ENCODE peak calls at places on chromosomes 5 and 9, in six cellular contexts. One of them, this sample, is unnamed.
A peak's percentile ranks its signal among the peaks of the same experiment; 100 is the strongest.

GRCh38 chr5:45162974-45163373 is 354.2 kb downstream of the MRPS30 start:
- DNase-seq in GM10248: no peak
- DNase-seq in AG10803: no peak
- DNase-seq in effector CD4-positive, alpha-beta T cell: no peak
- DNase-seq in OCI-LY7: no peak
- DNase-seq in AG08395: no peak
- DNase-seq in this sample: no peak

GRCh38 chr5:156647034-156647451 is 203.1 kb upstream of the PPP1R2B start:
- DNase-seq in GM10248: no peak
- DNase-seq in AG10803: peak; percentile 17
- DNase-seq in effector CD4-positive, alpha-beta T cell: no peak
- DNase-seq in OCI-LY7: no peak
- DNase-seq in AG08395: no peak
- DNase-seq in this sample: no peak

GRCh38 chr5:994272-994607 is 14.4 kb upstream of the NKD2 start:
- DNase-seq in GM10248: no peak
- DNase-seq in AG10803: no peak
- DNase-seq in effector CD4-positive, alpha-beta T cell: no peak
- DNase-seq in OCI-LY7: no peak
- DNase-seq in AG08395: no peak
- DNase-seq in this sample: no peak

GRCh38 chr5:175460126-175460525 is 16.1 kb upstream of the DRD1 start:
- DNase-seq in GM10248: no peak
- DNase-seq in AG10803: no peak
- DNase-seq in effector CD4-positive, alpha-beta T cell: no peak
- DNase-seq in OCI-LY7: no peak
- DNase-seq in AG08395: no peak
- DNase-seq in this sample: no peak

GRCh38 chr9:125521462-125522327 is 185.3 kb downstream of the MAPKAP1 start:
- DNase-seq in GM10248: peak; percentile 19
- DNase-seq in AG10803: peak; percentile 94
- DNase-seq in effector CD4-positive, alpha-beta T cell: no peak
- DNase-seq in OCI-LY7: peak; percentile 44
- DNase-seq in AG08395: peak; percentile 85
- DNase-seq in this sample: no peak

GRCh38 chr5:151660616-151661015 is 26.1 kb downstream of the SPARC start:
- DNase-seq in GM10248: no peak
- DNase-seq in AG10803: peak; percentile 78
- DNase-seq in effector CD4-positive, alpha-beta T cell: no peak
- DNase-seq in OCI-LY7: no peak
- DNase-seq in AG08395: peak; percentile 71
- DNase-seq in this sample: no peak

GRCh38 chr9:97237311-97237786 is 70.1 kb upstream of the CCDC180 start:
- DNase-seq in GM10248: no peak
- DNase-seq in AG10803: no peak
- DNase-seq in effector CD4-positive, alpha-beta T cell: no peak
- DNase-seq in OCI-LY7: no peak
- DNase-seq in AG08395: no peak
- DNase-seq in this sample: peak; percentile 12

GRCh38 chr5:35247645-35248034 is 17.4 kb upstream of the PRLR start:
- DNase-seq in GM10248: no peak
- DNase-seq in AG10803: no peak
- DNase-seq in effector CD4-positive, alpha-beta T cell: no peak
- DNase-seq in OCI-LY7: no peak
- DNase-seq in AG08395: no peak
- DNase-seq in this sample: no peak

GRCh38 chr9:36871606-36872005 is 162.5 kb downstream of the PAX5 start:
- DNase-seq in GM10248: no peak
- DNase-seq in AG10803: no peak
- DNase-seq in effector CD4-positive, alpha-beta T cell: no peak
- DNase-seq in OCI-LY7: no peak
- DNase-seq in AG08395: no peak
- DNase-seq in this sample: no peak

GRCh38 chr9:109401169-109401989 is 80.5 kb upstream of the EPB41L4B start:
- DNase-seq in GM10248: peak; percentile 70
- DNase-seq in AG10803: peak; percentile 25
- DNase-seq in effector CD4-positive, alpha-beta T cell: no peak
- DNase-seq in OCI-LY7: peak; percentile 24
- DNase-seq in AG08395: peak; percentile 52
- DNase-seq in this sample: peak; percentile 88

GRCh38 chr5:28313543-28314334 is 1275.4 kb upstream of the CDH9 start:
- DNase-seq in GM10248: no peak
- DNase-seq in AG10803: no peak
- DNase-seq in effector CD4-positive, alpha-beta T cell: no peak
- DNase-seq in OCI-LY7: no peak
- DNase-seq in AG08395: no peak
- DNase-seq in this sample: no peak

GRCh38 chr5:154162475-154163217 is 27.9 kb upstream of the GALNT10 start:
- DNase-seq in GM10248: no peak
- DNase-seq in AG10803: peak; percentile 40
- DNase-seq in effector CD4-positive, alpha-beta T cell: no peak
- DNase-seq in OCI-LY7: no peak
- DNase-seq in AG08395: no peak
- DNase-seq in this sample: peak; percentile 63

GRCh38 chr5:6704361-6704851 is 8.8 kb upstream of the TENT4A start:
- DNase-seq in GM10248: no peak
- DNase-seq in AG10803: peak; percentile 90
- DNase-seq in effector CD4-positive, alpha-beta T cell: no peak
- DNase-seq in OCI-LY7: no peak
- DNase-seq in AG08395: peak; percentile 84
- DNase-seq in this sample: no peak

GRCh38 chr9:84751921-84752320 is 82.4 kb downstream of the NTRK2 start:
- DNase-seq in GM10248: no peak
- DNase-seq in AG10803: no peak
- DNase-seq in effector CD4-positive, alpha-beta T cell: no peak
- DNase-seq in OCI-LY7: no peak
- DNase-seq in AG08395: no peak
- DNase-seq in this sample: no peak

GRCh38 chr5:135266975-135267374 is 132.1 kb downstream of the MACROH2A1 start:
- DNase-seq in GM10248: no peak
- DNase-seq in AG10803: no peak
- DNase-seq in effector CD4-positive, alpha-beta T cell: no peak
- DNase-seq in OCI-LY7: no peak
- DNase-seq in AG08395: no peak
- DNase-seq in this sample: no peak

GRCh38 chr5:178069909-178070308 is 43.4 kb upstream of the N4BP3 start:
- DNase-seq in GM10248: no peak
- DNase-seq in AG10803: no peak
- DNase-seq in effector CD4-positive, alpha-beta T cell: no peak
- DNase-seq in OCI-LY7: peak; percentile 82
- DNase-seq in AG08395: no peak
- DNase-seq in this sample: peak; percentile 46

GRCh38 chr5:57653636-57654290 is 171.2 kb upstream of the ACTBL2 start:
- DNase-seq in GM10248: no peak
- DNase-seq in AG10803: no peak
- DNase-seq in effector CD4-positive, alpha-beta T cell: no peak
- DNase-seq in OCI-LY7: no peak
- DNase-seq in AG08395: no peak
- DNase-seq in this sample: no peak

GRCh38 chr9:14205463-14205862 is 108.5 kb downstream of the NFIB start:
- DNase-seq in GM10248: no peak
- DNase-seq in AG10803: peak; percentile 74
- DNase-seq in effector CD4-positive, alpha-beta T cell: no peak
- DNase-seq in OCI-LY7: no peak
- DNase-seq in AG08395: peak; percentile 61
- DNase-seq in this sample: no peak

GRCh38 chr9:34610434-34611206 is 1.3 kb downstream of the RPP25L start:
- DNase-seq in GM10248: no peak
- DNase-seq in AG10803: no peak
- DNase-seq in effector CD4-positive, alpha-beta T cell: no peak
- DNase-seq in OCI-LY7: no peak
- DNase-seq in AG08395: no peak
- DNase-seq in this sample: peak; percentile 11

GRCh38 chr9:14277202-14277601 is 36.7 kb downstream of the NFIB start:
- DNase-seq in GM10248: no peak
- DNase-seq in AG10803: peak; percentile 86
- DNase-seq in effector CD4-positive, alpha-beta T cell: no peak
- DNase-seq in OCI-LY7: no peak
- DNase-seq in AG08395: peak; percentile 10
- DNase-seq in this sample: no peak

GRCh38 chr5:128844354-128844923 is 120.8 kb upstream of the SLC27A6 start:
- DNase-seq in GM10248: no peak
- DNase-seq in AG10803: no peak
- DNase-seq in effector CD4-positive, alpha-beta T cell: no peak
- DNase-seq in OCI-LY7: no peak
- DNase-seq in AG08395: no peak
- DNase-seq in this sample: no peak

GRCh38 chr9:2962471-2963172 is 118.7 kb upstream of the PUM3 start:
- DNase-seq in GM10248: no peak
- DNase-seq in AG10803: no peak
- DNase-seq in effector CD4-positive, alpha-beta T cell: no peak
- DNase-seq in OCI-LY7: no peak
- DNase-seq in AG08395: no peak
- DNase-seq in this sample: no peak

GRCh38 chr5:15901151-15901550 is 278.4 kb downstream of the MARCHF11 start:
- DNase-seq in GM10248: no peak
- DNase-seq in AG10803: no peak
- DNase-seq in effector CD4-positive, alpha-beta T cell: no peak
- DNase-seq in OCI-LY7: no peak
- DNase-seq in AG08395: no peak
- DNase-seq in this sample: no peak

GRCh38 chr9:21402387-21403247 is 6.3 kb upstream of the IFNA8 start:
- DNase-seq in GM10248: peak; percentile 39
- DNase-seq in AG10803: no peak
- DNase-seq in effector CD4-positive, alpha-beta T cell: no peak
- DNase-seq in OCI-LY7: no peak
- DNase-seq in AG08395: peak; percentile 27
- DNase-seq in this sample: no peak

GRCh38 chr9:136806631-136807201 is 1.0 kb upstream of the RABL6 start:
- DNase-seq in GM10248: no peak
- DNase-seq in AG10803: no peak
- DNase-seq in effector CD4-positive, alpha-beta T cell: no peak
- DNase-seq in OCI-LY7: no peak
- DNase-seq in AG08395: no peak
- DNase-seq in this sample: no peak

GRCh38 chr5:1516615-1517601 is 6.9 kb downstream of the LPCAT1 start:
- DNase-seq in GM10248: no peak
- DNase-seq in AG10803: peak; percentile 73
- DNase-seq in effector CD4-positive, alpha-beta T cell: no peak
- DNase-seq in OCI-LY7: no peak
- DNase-seq in AG08395: peak; percentile 74
- DNase-seq in this sample: no peak

GRCh38 chr9:37036237-37037136 is 2.4 kb upstream of the PAX5 start:
- DNase-seq in GM10248: peak; percentile 59
- DNase-seq in AG10803: peak; percentile 13
- DNase-seq in effector CD4-positive, alpha-beta T cell: no peak
- DNase-seq in OCI-LY7: peak; percentile 88
- DNase-seq in AG08395: peak; percentile 26
- DNase-seq in this sample: peak; percentile 67

GRCh38 chr5:59358497-59358896 is 535.0 kb downstream of the PDE4D start:
- DNase-seq in GM10248: no peak
- DNase-seq in AG10803: no peak
- DNase-seq in effector CD4-positive, alpha-beta T cell: no peak
- DNase-seq in OCI-LY7: no peak
- DNase-seq in AG08395: no peak
- DNase-seq in this sample: peak; percentile 78

GRCh38 chr5:106397700-106398099 is 1273.0 kb downstream of the EFNA5 start:
- DNase-seq in GM10248: no peak
- DNase-seq in AG10803: peak; percentile 91
- DNase-seq in effector CD4-positive, alpha-beta T cell: no peak
- DNase-seq in OCI-LY7: no peak
- DNase-seq in AG08395: peak; percentile 77
- DNase-seq in this sample: no peak

GRCh38 chr9:93592389-93593021 is 16.1 kb downstream of the PHF2 start:
- DNase-seq in GM10248: no peak
- DNase-seq in AG10803: peak; percentile 58
- DNase-seq in effector CD4-positive, alpha-beta T cell: no peak
- DNase-seq in OCI-LY7: peak; percentile 35
- DNase-seq in AG08395: peak; percentile 60
- DNase-seq in this sample: no peak

GRCh38 chr5:151156732-151157402 is 712 bp downstream of the ANXA6 start:
- DNase-seq in GM10248: peak; percentile 44
- DNase-seq in AG10803: peak; percentile 20
- DNase-seq in effector CD4-positive, alpha-beta T cell: no peak
- DNase-seq in OCI-LY7: no peak
- DNase-seq in AG08395: no peak
- DNase-seq in this sample: no peak

GRCh38 chr9:119050281-119050680 is 319.0 kb downstream of the BRINP1 start:
- DNase-seq in GM10248: no peak
- DNase-seq in AG10803: peak; percentile 9
- DNase-seq in effector CD4-positive, alpha-beta T cell: no peak
- DNase-seq in OCI-LY7: no peak
- DNase-seq in AG08395: no peak
- DNase-seq in this sample: no peak

GRCh38 chr5:44942524-44943001 is 133.8 kb downstream of the MRPS30 start:
- DNase-seq in GM10248: no peak
- DNase-seq in AG10803: peak; percentile 30
- DNase-seq in effector CD4-positive, alpha-beta T cell: no peak
- DNase-seq in OCI-LY7: no peak
- DNase-seq in AG08395: no peak
- DNase-seq in this sample: no peak

GRCh38 chr5:80399553-80400239 is 8.2 kb upstream of the ZFYVE16 start:
- DNase-seq in GM10248: peak; percentile 24
- DNase-seq in AG10803: peak; percentile 79
- DNase-seq in effector CD4-positive, alpha-beta T cell: no peak
- DNase-seq in OCI-LY7: peak; percentile 67
- DNase-seq in AG08395: peak; percentile 46
- DNase-seq in this sample: no peak